ENCODE peak calls at places on chromosomes 11 and 22, in seven cellular contexts. B is WTC11; M is stimulated activated CD4-positive, alpha-beta T cell treated with anti-CD3 and anti-CD28 coated beads, Interleukin-2, amount 100 ng/mL, for 24 hours; H is cardiac fibroblast; U is ovary; P is kidney tubule cell; T is HTR-8/SVneo. N is an unnamed sample.

GRCh38 chr11:72522186-72522585 is 87.9 kb upstream of the CLPB start:
- DNase-seq in B (no peak), M (no peak), H (no peak), U (no peak), P (no peak), T (no peak), N (no peak)

GRCh38 chr11:118064956-118065355 is 11.9 kb upstream of the TMPRSS4 start:
- DNase-seq in B (no peak), M (no peak), H (no peak), U (no peak), P (no peak), T (no peak), N (no peak)

GRCh38 chr11:104443387-104443786 is 279.4 kb upstream of the PDGFD start:
- DNase-seq in B (no peak), M (no peak), H (no peak), U (no peak), P (no peak), T (no peak), N (no peak)

GRCh38 chr22:39220897-39221850 is 23.6 kb downstream of the PDGFB start:
- DNase-seq in B (no peak), M (no peak), H (peak), U (no peak), P (peak), T (no peak), N (no peak)

GRCh38 chr11:70510106-70510505 is 111.8 kb downstream of the CTTN start:
- DNase-seq in B (no peak), M (no peak), H (no peak), U (no peak), P (no peak), T (no peak), N (no peak)

GRCh38 chr22:42717197-42717967 is 3.3 kb downstream of the A4GALT start:
- DNase-seq in B (peak), M (no peak), H (peak), U (no peak), P (peak), T (no peak), N (no peak)

GRCh38 chr11:128632151-128632791 is 44.9 kb upstream of the ETS1 start:
- DNase-seq in B (peak), M (peak), H (peak), U (peak), P (peak), T (peak), N (peak)

GRCh38 chr11:117919326-117920275 is 9.6 kb downstream of the TMPRSS13 start:
- DNase-seq in B (no peak), M (no peak), H (no peak), U (no peak), P (peak), T (no peak), N (no peak)

GRCh38 chr22:43381693-43382092 is 30.1 kb upstream of the MPPED1 start:
- DNase-seq in B (no peak), M (no peak), H (no peak), U (no peak), P (no peak), T (no peak), N (no peak)

GRCh38 chr22:43094085-43094484 is 4.9 kb upstream of the TTLL1 start:
- DNase-seq in B (no peak), M (no peak), H (peak), U (no peak), P (peak), T (no peak), N (peak)

GRCh38 chr22:27906241-27906640 is 12.8 kb downstream of the PITPNB start:
- DNase-seq in B (no peak), M (no peak), H (no peak), U (no peak), P (no peak), T (no peak), N (no peak)

GRCh38 chr11:64765291-64765803 is 5.6 kb upstream of the PYGM start:
- DNase-seq in B (peak), M (no peak), H (no peak), U (no peak), P (no peak), T (no peak), N (no peak)

N was measured in heart left ventricle.